ENCODE peak calls at places on chromosomes 6 and 20, in nine cellular contexts. One of them, this sample, is unnamed.

GRCh38 chr6:14458669-14459266 is 341.2 kb downstream of the CD83 start:
- DNase-seq in glutamatergic neuron: no peak
- DNase-seq in right atrium auricular region: no peak
- DNase-seq in lower leg skin: no peak
- DNase-seq in CD4-positive, alpha-beta T cell: no peak
- DNase-seq in lung: no peak
- DNase-seq in coronary artery: no peak
- DNase-seq in brain microvascular endothelial cell: peak
- DNase-seq in progenitor cell of endocrine pancreas: no peak
- DNase-seq in this sample: no peak

GRCh38 chr6:148304976-148305375 is 37.7 kb upstream of the SASH1 start:
- DNase-seq in lung: no peak
- DNase-seq in brain microvascular endothelial cell: peak
- DNase-seq in glutamatergic neuron: no peak
- DNase-seq in lower leg skin: no peak
- DNase-seq in right atrium auricular region: no peak
- DNase-seq in progenitor cell of endocrine pancreas: no peak
- DNase-seq in CD4-positive, alpha-beta T cell: no peak
- DNase-seq in coronary artery: no peak
- DNase-seq in this sample: no peak

GRCh38 chr20:13870349-13870748 is 85.5 kb downstream of the NDUFAF5 start:
- DNase-seq in right atrium auricular region: no peak
- DNase-seq in glutamatergic neuron: no peak
- DNase-seq in lung: no peak
- DNase-seq in lower leg skin: no peak
- DNase-seq in brain microvascular endothelial cell: no peak
- DNase-seq in coronary artery: no peak
- DNase-seq in progenitor cell of endocrine pancreas: no peak
- DNase-seq in CD4-positive, alpha-beta T cell: no peak
- DNase-seq in this sample: no peak

GRCh38 chr20:34389206-34389953 is 26.3 kb downstream of the ITCH start:
- DNase-seq in coronary artery: no peak
- DNase-seq in lower leg skin: no peak
- DNase-seq in glutamatergic neuron: no peak
- DNase-seq in right atrium auricular region: no peak
- DNase-seq in progenitor cell of endocrine pancreas: no peak
- DNase-seq in brain microvascular endothelial cell: no peak
- DNase-seq in lung: no peak
- DNase-seq in CD4-positive, alpha-beta T cell: no peak
- DNase-seq in this sample: no peak

GRCh38 chr6:23518294-23518693 is 607.7 kb upstream of the NRSN1 start:
- DNase-seq in progenitor cell of endocrine pancreas: no peak
- DNase-seq in CD4-positive, alpha-beta T cell: no peak
- DNase-seq in lower leg skin: no peak
- DNase-seq in lung: no peak
- DNase-seq in right atrium auricular region: no peak
- DNase-seq in glutamatergic neuron: no peak
- DNase-seq in coronary artery: no peak
- DNase-seq in brain microvascular endothelial cell: no peak
- DNase-seq in this sample: no peak

GRCh38 chr6:159204605-159205004 is 35.4 kb downstream of the FNDC1 start:
- DNase-seq in lower leg skin: no peak
- DNase-seq in lung: no peak
- DNase-seq in glutamatergic neuron: no peak
- DNase-seq in coronary artery: no peak
- DNase-seq in progenitor cell of endocrine pancreas: no peak
- DNase-seq in brain microvascular endothelial cell: no peak
- DNase-seq in right atrium auricular region: no peak
- DNase-seq in CD4-positive, alpha-beta T cell: no peak
- DNase-seq in this sample: no peak

GRCh38 chr6:130852844-130853554 is 25.8 kb downstream of the SMLR1 start:
- DNase-seq in brain microvascular endothelial cell: peak
- DNase-seq in coronary artery: no peak
- DNase-seq in right atrium auricular region: no peak
- DNase-seq in CD4-positive, alpha-beta T cell: no peak
- DNase-seq in lower leg skin: no peak
- DNase-seq in lung: no peak
- DNase-seq in glutamatergic neuron: no peak
- DNase-seq in progenitor cell of endocrine pancreas: no peak
- DNase-seq in this sample: no peak

GRCh38 chr6:77853401-77853800 is 200.6 kb downstream of the MEI4 start:
- DNase-seq in coronary artery: no peak
- DNase-seq in progenitor cell of endocrine pancreas: no peak
- DNase-seq in CD4-positive, alpha-beta T cell: no peak
- DNase-seq in glutamatergic neuron: no peak
- DNase-seq in right atrium auricular region: no peak
- DNase-seq in lower leg skin: no peak
- DNase-seq in lung: no peak
- DNase-seq in brain microvascular endothelial cell: no peak
- DNase-seq in this sample: no peak

GRCh38 chr20:8481636-8482035 is 349.6 kb downstream of the PLCB1 start:
- DNase-seq in glutamatergic neuron: no peak
- DNase-seq in CD4-positive, alpha-beta T cell: no peak
- DNase-seq in lung: no peak
- DNase-seq in lower leg skin: no peak
- DNase-seq in brain microvascular endothelial cell: no peak
- DNase-seq in right atrium auricular region: no peak
- DNase-seq in progenitor cell of endocrine pancreas: no peak
- DNase-seq in coronary artery: no peak
- DNase-seq in this sample: no peak

GRCh38 chr6:166277021-166277420 is 31.2 kb downstream of the PRR18 start:
- DNase-seq in coronary artery: no peak
- DNase-seq in progenitor cell of endocrine pancreas: no peak
- DNase-seq in right atrium auricular region: no peak
- DNase-seq in brain microvascular endothelial cell: no peak
- DNase-seq in glutamatergic neuron: no peak
- DNase-seq in lung: no peak
- DNase-seq in CD4-positive, alpha-beta T cell: no peak
- DNase-seq in lower leg skin: no peak
- DNase-seq in this sample: no peak

GRCh38 chr20:45919951-45920794 is 8.2 kb upstream of the PLTP start:
- DNase-seq in glutamatergic neuron: no peak
- DNase-seq in right atrium auricular region: no peak
- DNase-seq in progenitor cell of endocrine pancreas: no peak
- DNase-seq in CD4-positive, alpha-beta T cell: no peak
- DNase-seq in coronary artery: no peak
- DNase-seq in lower leg skin: no peak
- DNase-seq in lung: no peak
- DNase-seq in brain microvascular endothelial cell: peak
- DNase-seq in this sample: no peak

GRCh38 chr6:73695619-73696421 is at the start of gene CD109:
- DNase-seq in right atrium auricular region: no peak
- DNase-seq in brain microvascular endothelial cell: peak
- DNase-seq in CD4-positive, alpha-beta T cell: peak
- DNase-seq in lung: peak
- DNase-seq in coronary artery: no peak
- DNase-seq in progenitor cell of endocrine pancreas: peak
- DNase-seq in lower leg skin: peak
- DNase-seq in glutamatergic neuron: peak
- DNase-seq in this sample: peak

GRCh38 chr6:21769405-21769851 is 175.9 kb downstream of the SOX4 start:
- DNase-seq in lower leg skin: no peak
- DNase-seq in brain microvascular endothelial cell: peak
- DNase-seq in progenitor cell of endocrine pancreas: no peak
- DNase-seq in lung: peak
- DNase-seq in glutamatergic neuron: no peak
- DNase-seq in CD4-positive, alpha-beta T cell: no peak
- DNase-seq in coronary artery: no peak
- DNase-seq in right atrium auricular region: no peak
- DNase-seq in this sample: no peak

DNA sequence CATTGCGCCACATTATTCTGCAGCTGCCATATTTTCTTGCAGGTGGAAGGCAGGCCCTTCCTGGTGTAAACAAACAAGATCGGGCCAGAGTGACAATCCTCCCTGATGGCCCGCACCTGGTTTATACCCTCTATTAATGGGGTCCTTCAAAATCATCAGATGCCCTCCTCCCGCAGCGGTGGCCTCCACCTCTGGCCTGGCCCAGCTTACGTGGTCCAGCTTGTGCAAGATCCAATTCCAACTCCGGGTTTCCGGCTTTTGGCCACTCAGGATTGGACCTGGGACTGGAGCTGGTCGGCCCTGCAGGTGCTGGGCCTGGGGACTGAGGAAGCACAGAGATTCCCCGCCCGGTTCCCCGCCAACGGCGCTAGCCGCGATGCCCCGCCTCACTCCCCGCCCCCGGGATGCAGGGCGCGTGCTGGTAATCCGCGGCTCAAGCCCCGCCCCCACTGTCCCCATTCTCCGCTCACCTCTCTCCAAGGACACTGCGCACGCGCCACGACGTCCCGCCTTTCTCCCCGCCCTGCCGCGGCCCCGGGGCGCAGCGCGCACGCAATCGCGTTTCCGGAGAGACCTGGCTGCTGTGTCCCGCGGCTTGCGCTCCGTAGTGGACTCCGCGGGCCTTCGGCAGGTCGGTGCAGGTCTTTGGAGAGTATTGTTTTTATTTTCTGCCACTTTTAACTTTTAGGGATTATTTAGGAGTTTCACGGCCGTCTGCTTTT is at the start of gene TMEM14B:
- DNase-seq in brain microvascular endothelial cell: peak
- DNase-seq in CD4-positive, alpha-beta T cell: peak
- DNase-seq in coronary artery: peak
- DNase-seq in lower leg skin: peak
- DNase-seq in progenitor cell of endocrine pancreas: peak
- DNase-seq in lung: peak
- DNase-seq in right atrium auricular region: peak
- DNase-seq in glutamatergic neuron: peak
- DNase-seq in this sample: peak
- TF ChIP-seq CTCF in brain microvascular endothelial cell: no peak
- TF ChIP-seq CTCF in CD4-positive, alpha-beta T cell: no peak
- TF ChIP-seq CTCF in coronary artery: no peak
- TF ChIP-seq CTCF in lower leg skin: no peak
- TF ChIP-seq CTCF in progenitor cell of endocrine pancreas: no peak
- TF ChIP-seq CTCF in lung: peak
- TF ChIP-seq CTCF in right atrium auricular region: no peak
- TF ChIP-seq CTCF in glutamatergic neuron: no peak
- TF ChIP-seq CTCF in this sample: no peak

GRCh38 chr20:25397081-25397480 is 6.4 kb upstream of the ABHD12 start:
- DNase-seq in brain microvascular endothelial cell: no peak
- DNase-seq in glutamatergic neuron: no peak
- DNase-seq in lung: no peak
- DNase-seq in progenitor cell of endocrine pancreas: no peak
- DNase-seq in CD4-positive, alpha-beta T cell: no peak
- DNase-seq in coronary artery: no peak
- DNase-seq in lower leg skin: no peak
- DNase-seq in right atrium auricular region: no peak
- DNase-seq in this sample: no peak

GRCh38 chr20:25402583-25402982 is 4.9 kb upstream of the GINS1 start:
- DNase-seq in right atrium auricular region: no peak
- DNase-seq in CD4-positive, alpha-beta T cell: no peak
- DNase-seq in progenitor cell of endocrine pancreas: no peak
- DNase-seq in lung: no peak
- DNase-seq in coronary artery: no peak
- DNase-seq in glutamatergic neuron: no peak
- DNase-seq in lower leg skin: no peak
- DNase-seq in brain microvascular endothelial cell: no peak
- DNase-seq in this sample: no peak

GRCh38 chr20:25398363-25399037 is 7.9 kb upstream of the ABHD12 start:
- DNase-seq in CD4-positive, alpha-beta T cell: no peak
- DNase-seq in progenitor cell of endocrine pancreas: no peak
- DNase-seq in coronary artery: no peak
- DNase-seq in glutamatergic neuron: no peak
- DNase-seq in right atrium auricular region: no peak
- DNase-seq in brain microvascular endothelial cell: no peak
- DNase-seq in lung: no peak
- DNase-seq in lower leg skin: no peak
- DNase-seq in this sample: no peak

GRCh38 chr20:25397827-25398226 is 7.2 kb upstream of the ABHD12 start:
- DNase-seq in CD4-positive, alpha-beta T cell: no peak
- DNase-seq in lower leg skin: no peak
- DNase-seq in lung: no peak
- DNase-seq in progenitor cell of endocrine pancreas: no peak
- DNase-seq in right atrium auricular region: no peak
- DNase-seq in coronary artery: no peak
- DNase-seq in brain microvascular endothelial cell: no peak
- DNase-seq in glutamatergic neuron: no peak
- DNase-seq in this sample: no peak

DNA sequence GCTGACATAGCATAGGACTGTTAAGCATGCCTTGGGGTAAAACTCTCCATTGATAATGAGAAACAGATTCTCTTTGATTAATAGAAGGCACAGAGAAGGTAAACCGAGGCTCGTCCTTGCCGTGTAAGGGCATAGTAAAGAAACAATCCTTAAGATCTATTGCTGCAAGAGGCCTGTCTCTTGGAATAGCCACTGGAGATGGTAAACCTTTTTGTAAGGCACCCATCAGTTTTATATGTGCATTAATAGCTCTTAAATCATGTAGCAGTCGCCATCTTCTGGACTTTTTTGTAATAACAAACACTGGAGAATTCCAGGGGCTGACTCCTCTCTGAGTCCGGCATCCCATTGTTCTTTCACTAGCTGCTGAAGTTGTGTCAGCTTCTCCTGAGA is 8.4 kb upstream of the ABHD12 start:
- DNase-seq in lung: peak
- DNase-seq in coronary artery: no peak
- DNase-seq in brain microvascular endothelial cell: peak
- DNase-seq in progenitor cell of endocrine pancreas: no peak
- DNase-seq in glutamatergic neuron: no peak
- DNase-seq in lower leg skin: peak
- DNase-seq in right atrium auricular region: no peak
- DNase-seq in CD4-positive, alpha-beta T cell: no peak
- DNase-seq in this sample: no peak
- TF ChIP-seq CTCF in lung: peak
- TF ChIP-seq CTCF in coronary artery: peak
- TF ChIP-seq CTCF in brain microvascular endothelial cell: peak
- TF ChIP-seq CTCF in progenitor cell of endocrine pancreas: peak
- TF ChIP-seq CTCF in glutamatergic neuron: peak
- TF ChIP-seq CTCF in lower leg skin: no peak
- TF ChIP-seq CTCF in right atrium auricular region: peak
- TF ChIP-seq CTCF in CD4-positive, alpha-beta T cell: peak
- TF ChIP-seq CTCF in this sample: peak

GRCh38 chr20:35620818-35621559 is 5.4 kb downstream of the SPAG4 start:
- DNase-seq in brain microvascular endothelial cell: no peak
- DNase-seq in progenitor cell of endocrine pancreas: no peak
- DNase-seq in CD4-positive, alpha-beta T cell: no peak
- DNase-seq in coronary artery: peak
- DNase-seq in glutamatergic neuron: no peak
- DNase-seq in lower leg skin: no peak
- DNase-seq in lung: no peak
- DNase-seq in right atrium auricular region: no peak
- DNase-seq in this sample: no peak
- TF ChIP-seq CTCF in brain microvascular endothelial cell: no peak
- TF ChIP-seq CTCF in progenitor cell of endocrine pancreas: no peak
- TF ChIP-seq CTCF in CD4-positive, alpha-beta T cell: no peak
- TF ChIP-seq CTCF in coronary artery: no peak
- TF ChIP-seq CTCF in glutamatergic neuron: no peak
- TF ChIP-seq CTCF in lower leg skin: no peak
- TF ChIP-seq CTCF in lung: no peak
- TF ChIP-seq CTCF in right atrium auricular region: no peak
- TF ChIP-seq CTCF in this sample: no peak

DNA sequence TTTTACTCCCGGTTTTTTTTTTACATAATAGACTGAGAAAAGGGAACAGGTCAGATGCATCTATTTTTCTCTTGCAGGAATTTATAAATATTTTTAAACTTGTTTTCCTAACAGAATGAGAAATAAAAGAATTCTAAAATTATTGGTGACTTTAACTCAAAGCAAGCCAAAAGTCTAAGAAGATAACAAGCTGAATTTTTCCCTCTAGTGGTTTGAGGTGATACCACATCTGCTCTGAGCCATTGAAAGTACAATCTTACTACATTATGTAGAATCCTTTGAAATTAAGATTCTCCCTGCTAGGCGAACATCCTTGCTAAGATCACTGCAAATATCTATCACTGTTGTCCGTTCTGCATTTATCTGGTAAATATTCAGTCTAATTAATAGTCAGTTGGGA is 10.7 kb upstream of the STMND1 start:
- DNase-seq in glutamatergic neuron: no peak
- DNase-seq in coronary artery: no peak
- DNase-seq in brain microvascular endothelial cell: no peak
- DNase-seq in progenitor cell of endocrine pancreas: no peak
- DNase-seq in right atrium auricular region: no peak
- DNase-seq in CD4-positive, alpha-beta T cell: no peak
- DNase-seq in lower leg skin: no peak
- DNase-seq in lung: no peak
- DNase-seq in this sample: no peak
- TF ChIP-seq CTCF in glutamatergic neuron: peak
- TF ChIP-seq CTCF in coronary artery: no peak
- TF ChIP-seq CTCF in brain microvascular endothelial cell: peak
- TF ChIP-seq CTCF in progenitor cell of endocrine pancreas: peak
- TF ChIP-seq CTCF in right atrium auricular region: no peak
- TF ChIP-seq CTCF in CD4-positive, alpha-beta T cell: no peak
- TF ChIP-seq CTCF in lower leg skin: no peak
- TF ChIP-seq CTCF in lung: no peak
- TF ChIP-seq CTCF in this sample: peak